ENCODE peak calls at places on chromosomes 5 and 9, in eight cellular contexts. G is HEK293T, D is sigmoid colon, J is ELR, C is uterus, U is NCI-H1105 treated with DMSO at 0.1 percent for 48 hours, N is AG08396, R is NCI-H1092. V is an unnamed sample.

GRCh38 chr5:37717613-37718431 is 122.0 kb downstream of the GDNF start:
- DNase-seq in R (peak), U (peak), C (no peak), J (peak), N (peak), D (peak), G (peak), V (no peak)

GRCh38 chr9:87322840-87323635 is 174.6 kb upstream of the DAPK1 start:
- DNase-seq in R (no peak), D (no peak), N (no peak), G (no peak), J (peak), U (no peak), C (no peak), V (no peak)

GRCh38 chr9:121738391-121738790 is 87.0 kb downstream of the DAB2IP start:
- DNase-seq in U (no peak), J (no peak), G (no peak), R (no peak), C (no peak), N (no peak), D (no peak), V (no peak)

GRCh38 chr5:172872997-172873491 is 39.0 kb downstream of the ERGIC1 start:
- DNase-seq in C (peak), D (peak), U (no peak), J (no peak), G (no peak), N (peak), R (no peak), V (no peak)

GRCh38 chr9:68509689-68510088 is 31.0 kb downstream of the TMEM252 start:
- DNase-seq in J (no peak), C (no peak), D (no peak), G (no peak), R (no peak), N (no peak), U (no peak), V (no peak)

GRCh38 chr9:103514767-103515166 is 519.6 kb downstream of the CYLC2 start:
- DNase-seq in N (no peak), G (no peak), J (no peak), D (no peak), R (no peak), C (no peak), U (no peak), V (no peak)

GRCh38 chr9:4490705-4491620 is 695 bp downstream of the SLC1A1 start:
- DNase-seq in U (peak), N (peak), C (no peak), J (no peak), R (peak), D (no peak), G (no peak), V (no peak)

GRCh38 chr5:149853019-149853648 is 91.5 kb downstream of the PDE6A start:
- DNase-seq in G (peak), N (peak), J (peak), D (peak), U (peak), R (no peak), C (peak), V (peak)

GRCh38 chr9:132003904-132004303 is 75.8 kb downstream of the MED27 start:
- DNase-seq in G (no peak), U (no peak), R (no peak), J (no peak), N (no peak), D (no peak), C (no peak), V (peak)

GRCh38 chr9:132673355-132673754 is 3.1 kb downstream of the GTF3C4 start:
- DNase-seq in G (peak), N (peak), D (no peak), R (no peak), U (no peak), C (no peak), J (peak), V (peak)

GRCh38 chr5:134524826-134525686 is at the start of gene JADE2:
- DNase-seq in G (no peak), N (peak), D (peak), J (peak), R (peak), C (peak), U (peak), V (peak)

GRCh38 chr9:129436751-129437625 is 183.9 kb downstream of the C9orf50 start:
- DNase-seq in R (no peak), D (peak), U (peak), N (peak), J (peak), G (peak), C (peak), V (peak)

GRCh38 chr5:151812757-151813309 is 41.1 kb downstream of the G3BP1 start:
- DNase-seq in G (no peak), R (no peak), N (no peak), U (no peak), J (peak), C (no peak), D (no peak), V (no peak)

GRCh38 chr5:145854651-145855258 is 18.1 kb downstream of the GRXCR2 start:
- DNase-seq in N (peak), R (no peak), D (no peak), J (peak), U (no peak), G (no peak), C (no peak), V (no peak)

GRCh38 chr9:124018731-124019697 is 7.4 kb downstream of the LHX2 start:
- DNase-seq in N (no peak), C (no peak), R (no peak), D (no peak), G (no peak), U (no peak), J (no peak), V (no peak)

GRCh38 chr5:124103671-124104070 is 591.7 kb downstream of the CSNK1G3 start:
- DNase-seq in R (no peak), C (no peak), U (no peak), J (peak), N (no peak), D (no peak), G (no peak), V (no peak)

GRCh38 chr9:88059469-88059868 is 78.8 kb downstream of the SPATA31C2 start:
- DNase-seq in U (no peak), J (no peak), G (no peak), R (no peak), D (no peak), C (no peak), N (no peak), V (no peak)

GRCh38 chr5:58087905-58088304 is 372.0 kb downstream of the PLK2 start:
- DNase-seq in N (no peak), J (no peak), G (no peak), D (no peak), C (no peak), U (no peak), R (no peak), V (no peak)

GRCh38 chr5:164153469-164154172 is 648.2 kb downstream of the MAT2B start:
- DNase-seq in G (no peak), U (no peak), J (no peak), D (no peak), R (no peak), C (no peak), N (no peak), V (no peak)

GRCh38 chr9:121207371-121207940 is 5.8 kb upstream of the RAB14 start:
- DNase-seq in J (no peak), C (no peak), N (no peak), G (no peak), D (no peak), R (no peak), U (no peak), V (peak)

GRCh38 chr9:131869312-131869711 is 129.4 kb upstream of the RAPGEF1 start:
- DNase-seq in G (no peak), J (no peak), R (peak), D (no peak), C (no peak), N (no peak), U (no peak), V (no peak)

GRCh38 chr5:93642526-93642925 is 59.5 kb downstream of the NR2F1 start:
- DNase-seq in R (no peak), J (no peak), N (no peak), U (no peak), D (no peak), G (no peak), C (no peak), V (no peak)

GRCh38 chr5:140672455-140673186 is 755 bp downstream of the DND1 start:
- DNase-seq in D (no peak), J (peak), G (no peak), C (no peak), N (peak), R (no peak), U (no peak), V (no peak)

GRCh38 chr5:87872986-87873385 is 395.7 kb downstream of the TMEM161B start:
- DNase-seq in G (no peak), R (no peak), U (no peak), J (no peak), D (no peak), N (no peak), C (no peak), V (no peak)

GRCh38 chr9:85515021-85515420 is 226.7 kb downstream of the AGTPBP1 start:
- DNase-seq in N (no peak), C (no peak), U (no peak), D (no peak), R (no peak), J (no peak), G (no peak), V (no peak)